ENCODE peak calls at places on chromosome 4, in six cellular contexts. One of them, this sample, is unnamed. For H3K4me1 and H3K9me3, the result is how much of the 10 kb centered on the place peaks cover.

GRCh38 chr4:103046416-103047290 is 27.1 kb upstream of the SLC9B1 start:
- DNase-seq in A549: peak
- DNase-seq in stomach: peak
- DNase-seq in CD8-positive, alpha-beta T cell: peak
- DNase-seq in Peyer's patch: no peak
- DNase-seq in lung: no peak
- DNase-seq in this sample: no peak

GRCh38 chr4:124202106-124202505 is 510.4 kb downstream of the ANKRD50 start:
- DNase-seq in A549: no peak
- DNase-seq in stomach: no peak
- DNase-seq in CD8-positive, alpha-beta T cell: no peak
- DNase-seq in Peyer's patch: no peak
- DNase-seq in lung: no peak
- DNase-seq in this sample: no peak

GRCh38 chr4:142474398-142475087 is 371.6 kb downstream of the INPP4B start:
- DNase-seq in A549: peak
- DNase-seq in stomach: peak
- DNase-seq in CD8-positive, alpha-beta T cell: no peak
- DNase-seq in Peyer's patch: no peak
- DNase-seq in lung: no peak
- DNase-seq in this sample: no peak

GRCh38 chr4:119025916-119026661 is 109.5 kb upstream of the MYOZ2 start:
- DNase-seq in A549: peak
- DNase-seq in stomach: no peak
- DNase-seq in CD8-positive, alpha-beta T cell: no peak
- DNase-seq in Peyer's patch: no peak
- DNase-seq in lung: peak
- DNase-seq in this sample: no peak

GRCh38 chr4:105572296-105572695 is 19.9 kb downstream of the ARHGEF38 start:
- DNase-seq in A549: no peak
- DNase-seq in stomach: no peak
- DNase-seq in CD8-positive, alpha-beta T cell: no peak
- DNase-seq in Peyer's patch: no peak
- DNase-seq in lung: no peak
- DNase-seq in this sample: no peak

GRCh38 chr4:107283587-107284559 is 247.8 kb upstream of the DKK2 start:
- DNase-seq in A549: no peak
- DNase-seq in stomach: no peak
- DNase-seq in CD8-positive, alpha-beta T cell: no peak
- DNase-seq in Peyer's patch: no peak
- DNase-seq in lung: no peak
- DNase-seq in this sample: no peak

GRCh38 chr4:74501579-74501978 is 56.6 kb downstream of the AREG start:
- DNase-seq in A549: no peak
- DNase-seq in stomach: no peak
- DNase-seq in CD8-positive, alpha-beta T cell: no peak
- DNase-seq in Peyer's patch: no peak
- DNase-seq in lung: no peak
- DNase-seq in this sample: no peak

GRCh38 chr4:76569225-76569624 is 134.2 kb downstream of the SHROOM3 start:
- DNase-seq in A549: no peak
- DNase-seq in stomach: no peak
- DNase-seq in CD8-positive, alpha-beta T cell: no peak
- DNase-seq in Peyer's patch: no peak
- DNase-seq in lung: no peak
- DNase-seq in this sample: no peak

GRCh38 chr4:103144926-103145325 is 45.3 kb upstream of the BDH2 start:
- DNase-seq in A549: no peak
- DNase-seq in stomach: no peak
- DNase-seq in CD8-positive, alpha-beta T cell: no peak
- DNase-seq in Peyer's patch: no peak
- DNase-seq in lung: no peak
- DNase-seq in this sample: no peak

GRCh38 chr4:48799157-48799556 is 19.1 kb upstream of the FRYL start:
- DNase-seq in A549: no peak
- DNase-seq in stomach: no peak
- DNase-seq in CD8-positive, alpha-beta T cell: no peak
- DNase-seq in Peyer's patch: no peak
- DNase-seq in lung: no peak
- DNase-seq in this sample: no peak

GRCh38 chr4:25070512-25070911 is 39.8 kb upstream of the LGI2 start:
- DNase-seq in A549: no peak
- DNase-seq in stomach: no peak
- DNase-seq in CD8-positive, alpha-beta T cell: no peak
- DNase-seq in Peyer's patch: no peak
- DNase-seq in lung: no peak
- DNase-seq in this sample: no peak

GRCh38 chr4:107825072-107825789 is 499 bp downstream of the SGMS2 start:
- DNase-seq in A549: peak
- DNase-seq in stomach: peak
- DNase-seq in CD8-positive, alpha-beta T cell: no peak
- DNase-seq in Peyer's patch: no peak
- DNase-seq in lung: peak
- DNase-seq in this sample: no peak

GRCh38 chr4:140256335-140256734 is 102.4 kb upstream of the MAML3 start:
- DNase-seq in A549: peak
- DNase-seq in stomach: no peak
- DNase-seq in CD8-positive, alpha-beta T cell: no peak
- DNase-seq in Peyer's patch: no peak
- DNase-seq in lung: no peak
- DNase-seq in this sample: no peak

GRCh38 chr4:55033296-55033695 is 92.1 kb downstream of the KDR start:
- DNase-seq in A549: no peak
- DNase-seq in stomach: no peak
- DNase-seq in CD8-positive, alpha-beta T cell: no peak
- DNase-seq in Peyer's patch: no peak
- DNase-seq in lung: no peak
- DNase-seq in this sample: no peak

GRCh38 chr4:73847507-73848182 is 5.5 kb upstream of the PF4V1 start:
- DNase-seq in A549: no peak
- DNase-seq in stomach: no peak
- DNase-seq in CD8-positive, alpha-beta T cell: no peak
- DNase-seq in Peyer's patch: no peak
- DNase-seq in lung: no peak
- DNase-seq in this sample: no peak

GRCh38 chr4:97367878-97368277 is 775.4 kb downstream of the STPG2 start:
- DNase-seq in A549: no peak
- DNase-seq in stomach: no peak
- DNase-seq in CD8-positive, alpha-beta T cell: no peak
- DNase-seq in Peyer's patch: no peak
- DNase-seq in lung: no peak
- DNase-seq in this sample: no peak

GRCh38 chr4:154583230-154583629 is 7.3 kb downstream of the FGA start:
- DNase-seq in A549: no peak
- DNase-seq in stomach: no peak
- DNase-seq in CD8-positive, alpha-beta T cell: no peak
- DNase-seq in Peyer's patch: no peak
- DNase-seq in lung: no peak
- DNase-seq in this sample: no peak

GRCh38 chr4:14856076-14856926 is 146.0 kb upstream of the CPEB2 start:
- DNase-seq in A549: peak
- DNase-seq in stomach: peak
- DNase-seq in CD8-positive, alpha-beta T cell: no peak
- DNase-seq in Peyer's patch: no peak
- DNase-seq in lung: peak
- DNase-seq in this sample: peak

GRCh38 chr4:157992038-157992706 is 180.7 kb downstream of the GASK1B start:
- DNase-seq in A549: peak
- DNase-seq in stomach: no peak
- DNase-seq in CD8-positive, alpha-beta T cell: no peak
- DNase-seq in Peyer's patch: no peak
- DNase-seq in lung: peak
- DNase-seq in this sample: no peak

GRCh38 chr4:120691536-120691935 is 231.0 kb downstream of the PRDM5 start:
- DNase-seq in A549: no peak
- DNase-seq in stomach: no peak
- DNase-seq in CD8-positive, alpha-beta T cell: no peak
- DNase-seq in Peyer's patch: no peak
- DNase-seq in lung: no peak
- DNase-seq in this sample: no peak

GRCh38 chr4:89558147-89558546 is 250.5 kb upstream of the GPRIN3 start:
- DNase-seq in A549: no peak
- DNase-seq in stomach: no peak
- DNase-seq in CD8-positive, alpha-beta T cell: no peak
- DNase-seq in Peyer's patch: no peak
- DNase-seq in lung: no peak
- DNase-seq in this sample: no peak

GRCh38 chr4:175413561-175413960 is 398.5 kb downstream of the GPM6A start:
- DNase-seq in A549: no peak
- DNase-seq in stomach: no peak
- DNase-seq in CD8-positive, alpha-beta T cell: no peak
- DNase-seq in Peyer's patch: no peak
- DNase-seq in lung: no peak
- DNase-seq in this sample: no peak

GRCh38 chr4:185576314-185576713 is 41.0 kb upstream of the PDLIM3 start:
- DNase-seq in A549: no peak
- DNase-seq in stomach: no peak
- DNase-seq in CD8-positive, alpha-beta T cell: no peak
- DNase-seq in Peyer's patch: no peak
- DNase-seq in lung: no peak
- DNase-seq in this sample: no peak

DNA sequence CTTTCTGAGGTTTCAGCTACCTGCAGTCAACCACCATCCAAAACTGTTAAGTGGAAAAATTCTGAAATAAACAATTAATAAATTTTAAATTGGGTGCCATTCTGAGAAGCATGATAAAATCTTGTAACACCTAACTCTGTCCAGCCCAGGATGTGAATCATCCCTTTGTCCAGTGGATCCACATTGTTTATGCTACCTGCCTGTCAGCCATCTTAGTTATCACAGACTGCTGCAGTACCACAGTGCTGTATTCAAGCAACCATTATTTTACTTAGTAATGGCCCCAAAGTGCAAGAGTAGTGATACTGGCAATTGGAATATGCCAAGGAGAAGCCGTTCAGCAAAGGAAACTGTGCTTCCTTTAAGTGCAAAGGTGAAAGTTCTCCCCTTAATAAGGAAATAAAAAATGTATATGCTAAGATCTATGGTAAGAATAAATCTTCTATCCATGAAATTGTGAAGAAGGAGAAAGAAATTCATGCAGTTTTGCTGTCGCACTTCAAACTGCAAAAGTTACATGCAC is 20.6 kb downstream of the CAMK2D start:
- DNase-seq in A549: no peak
- DNase-seq in stomach: no peak
- DNase-seq in CD8-positive, alpha-beta T cell: no peak
- DNase-seq in Peyer's patch: no peak
- DNase-seq in lung: no peak
- DNase-seq in this sample: no peak
- H3K27ac ChIP-seq in A549: no peak
- H3K27ac ChIP-seq in stomach: no peak
- H3K27ac ChIP-seq in CD8-positive, alpha-beta T cell: no peak
- H3K27ac ChIP-seq in Peyer's patch: no peak
- H3K27ac ChIP-seq in lung: no peak
- H3K27ac ChIP-seq in this sample: no peak

GRCh38 chr4:109690690-109691410 is 12.4 kb downstream of the CASP6 start:
- DNase-seq in A549: no peak
- DNase-seq in stomach: no peak
- DNase-seq in CD8-positive, alpha-beta T cell: no peak
- DNase-seq in Peyer's patch: no peak
- DNase-seq in lung: no peak
- DNase-seq in this sample: no peak
- H3K4me1 ChIP-seq in A549: under half
- H3K4me1 ChIP-seq in stomach: under half
- H3K4me1 ChIP-seq in CD8-positive, alpha-beta T cell: under half
- H3K4me1 ChIP-seq in Peyer's patch: under half
- H3K4me1 ChIP-seq in lung: under half
- H3K4me1 ChIP-seq in this sample: under half

DNA sequence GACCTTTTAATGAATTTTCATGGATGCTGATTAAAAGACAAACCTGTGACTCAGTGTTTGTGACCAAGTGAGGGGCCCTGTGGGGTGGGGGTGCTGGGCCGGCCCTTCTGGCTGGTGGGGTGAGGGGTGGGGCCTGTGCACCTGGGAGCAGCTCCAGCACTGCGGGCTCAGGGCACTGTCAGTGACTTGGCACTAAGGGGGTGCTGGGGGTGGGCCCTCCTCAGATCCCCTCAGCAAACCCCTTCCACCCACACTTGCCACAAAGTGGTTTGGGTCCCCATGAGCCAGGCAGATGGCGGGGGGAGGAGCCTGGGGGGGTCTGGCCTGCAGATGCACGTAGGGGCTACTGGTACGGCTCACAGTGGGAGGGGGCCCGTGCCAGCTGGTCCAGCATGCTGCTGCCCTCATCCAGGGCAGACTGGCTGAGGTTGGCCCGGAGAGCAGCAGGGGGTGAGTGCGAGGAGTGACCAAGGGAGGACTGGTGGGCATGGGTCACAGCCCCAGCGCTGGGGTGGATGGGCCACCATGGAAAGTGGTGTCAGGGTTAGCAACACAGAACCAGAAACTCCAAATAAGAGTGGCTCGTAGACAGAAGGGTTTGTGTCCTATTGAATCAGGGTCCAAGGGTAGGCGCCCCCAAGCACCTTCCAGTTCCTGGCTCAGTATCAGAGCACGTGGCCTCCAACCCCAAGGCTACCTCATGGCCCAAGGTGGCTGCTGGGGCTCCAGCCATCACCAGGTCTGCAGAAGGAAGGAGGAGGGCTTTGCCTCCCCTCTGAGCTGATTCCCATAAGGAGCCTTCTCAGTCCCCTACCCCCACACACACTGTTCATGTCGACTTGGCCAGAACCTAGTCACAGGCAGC is 10.1 kb downstream of the NKX1-1 start:
- DNase-seq in A549: no peak
- DNase-seq in stomach: no peak
- DNase-seq in CD8-positive, alpha-beta T cell: no peak
- DNase-seq in Peyer's patch: no peak
- DNase-seq in lung: no peak
- DNase-seq in this sample: no peak
- H3K9me3 ChIP-seq in A549: under half
- H3K9me3 ChIP-seq in stomach: under half
- H3K9me3 ChIP-seq in CD8-positive, alpha-beta T cell: under half
- H3K9me3 ChIP-seq in Peyer's patch: under half
- H3K9me3 ChIP-seq in lung: under half
- H3K9me3 ChIP-seq in this sample: under half

DNA sequence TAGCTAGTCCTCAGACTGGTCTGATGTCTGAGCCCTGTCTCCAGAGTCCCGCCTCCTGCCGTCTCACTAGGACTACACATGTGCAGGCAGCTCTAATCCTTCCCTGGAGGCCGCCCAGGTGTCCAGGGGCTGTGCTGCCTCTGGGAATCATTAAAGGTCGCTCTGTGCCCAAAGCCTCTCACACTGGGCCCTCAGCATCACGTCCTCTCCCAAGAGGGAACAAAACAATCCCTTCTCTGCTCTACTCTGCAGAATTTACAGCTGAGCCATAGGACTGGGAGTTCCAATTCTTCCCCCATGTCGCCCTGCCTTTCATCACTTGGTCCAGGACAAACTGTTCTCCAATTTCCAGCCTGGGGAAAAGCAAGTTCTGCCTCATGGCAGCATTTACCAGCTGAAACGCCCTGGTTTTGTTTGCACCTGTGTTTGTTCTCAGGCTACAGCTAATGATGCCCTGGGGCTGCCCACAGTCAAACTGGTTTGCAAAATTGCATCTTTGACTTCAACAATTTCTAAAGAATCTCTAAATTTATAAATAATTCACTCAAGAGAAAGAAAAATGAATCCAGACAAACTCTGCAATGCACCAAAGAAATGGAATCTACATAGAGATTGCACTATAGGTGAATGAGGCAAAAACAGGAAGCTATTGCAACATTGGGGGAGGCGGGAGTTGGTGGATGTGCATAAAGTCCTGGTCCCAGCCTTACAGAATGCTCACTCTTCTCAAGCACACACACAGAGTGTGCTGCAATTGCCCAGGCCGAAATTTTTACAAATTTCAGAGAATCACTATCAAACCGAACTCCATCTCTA is 7.2 kb upstream of the MRFAP1 start:
- DNase-seq in A549: no peak
- DNase-seq in stomach: no peak
- DNase-seq in CD8-positive, alpha-beta T cell: no peak
- DNase-seq in Peyer's patch: no peak
- DNase-seq in lung: no peak
- DNase-seq in this sample: no peak
- H3K27ac ChIP-seq in A549: peak
- H3K27ac ChIP-seq in stomach: no peak
- H3K27ac ChIP-seq in CD8-positive, alpha-beta T cell: no peak
- H3K27ac ChIP-seq in Peyer's patch: no peak
- H3K27ac ChIP-seq in lung: no peak
- H3K27ac ChIP-seq in this sample: peak

This sample was measured in esophagus squamous epithelium.